ENCODE peak calls at places on chromosomes 2 and 18, in eight cellular contexts. One of them, this sample, is unnamed.

GRCh38 chr18:36187826-36188721 is 777 bp downstream of the MOCOS start:
- DNase-seq in psoas muscle: peak; percentile 90
- DNase-seq in naive thymus-derived CD4-positive, alpha-beta T cell: no peak
- DNase-seq in colonic mucosa: peak; percentile 40
- DNase-seq in brain microvascular endothelial cell: no peak
- DNase-seq in CD4-positive, alpha-beta memory T cell: no peak
- DNase-seq in GM23248: peak; percentile 91
- DNase-seq in AG04450: no peak
- DNase-seq in this sample: no peak

GRCh38 chr2:137977790-137978189 is 13.5 kb downstream of the HNMT start:
- DNase-seq in brain microvascular endothelial cell: no peak
- DNase-seq in naive thymus-derived CD4-positive, alpha-beta T cell: no peak
- DNase-seq in CD4-positive, alpha-beta memory T cell: no peak
- DNase-seq in psoas muscle: no peak
- DNase-seq in AG04450: no peak
- DNase-seq in colonic mucosa: no peak
- DNase-seq in GM23248: no peak
- DNase-seq in this sample: no peak

GRCh38 chr2:54396107-54396506 is 60.0 kb upstream of the SPTBN1 start:
- DNase-seq in CD4-positive, alpha-beta memory T cell: no peak
- DNase-seq in AG04450: peak; percentile 24
- DNase-seq in psoas muscle: no peak
- DNase-seq in naive thymus-derived CD4-positive, alpha-beta T cell: no peak
- DNase-seq in brain microvascular endothelial cell: peak; percentile 31
- DNase-seq in colonic mucosa: no peak
- DNase-seq in GM23248: peak; percentile 65
- DNase-seq in this sample: no peak

GRCh38 chr2:75064691-75065396 is 106.4 kb downstream of the POLE4 start:
- DNase-seq in GM23248: peak; percentile 62
- DNase-seq in CD4-positive, alpha-beta memory T cell: peak; percentile 22
- DNase-seq in AG04450: no peak
- DNase-seq in naive thymus-derived CD4-positive, alpha-beta T cell: peak; percentile 36
- DNase-seq in brain microvascular endothelial cell: peak; percentile 60
- DNase-seq in colonic mucosa: peak; percentile 57
- DNase-seq in psoas muscle: peak; percentile 67
- DNase-seq in this sample: no peak

GRCh38 chr2:112065966-112066365 is 10.9 kb downstream of the TMEM87B start:
- DNase-seq in CD4-positive, alpha-beta memory T cell: no peak
- DNase-seq in AG04450: peak; percentile 67
- DNase-seq in GM23248: peak; percentile 80
- DNase-seq in naive thymus-derived CD4-positive, alpha-beta T cell: no peak
- DNase-seq in colonic mucosa: no peak
- DNase-seq in psoas muscle: no peak
- DNase-seq in brain microvascular endothelial cell: peak; percentile 30
- DNase-seq in this sample: no peak

GRCh38 chr2:171160119-171160629 is 519 bp downstream of the TLK1 start:
- DNase-seq in psoas muscle: peak; percentile 82
- DNase-seq in brain microvascular endothelial cell: peak; percentile 41
- DNase-seq in colonic mucosa: peak; percentile 67
- DNase-seq in naive thymus-derived CD4-positive, alpha-beta T cell: peak; percentile 71
- DNase-seq in GM23248: peak; percentile 86
- DNase-seq in AG04450: no peak
- DNase-seq in CD4-positive, alpha-beta memory T cell: no peak
- DNase-seq in this sample: no peak

GRCh38 chr2:190718652-190719526 is 70.0 kb downstream of the NAB1 start:
- DNase-seq in GM23248: peak; percentile 75
- DNase-seq in CD4-positive, alpha-beta memory T cell: no peak
- DNase-seq in naive thymus-derived CD4-positive, alpha-beta T cell: no peak
- DNase-seq in brain microvascular endothelial cell: peak; percentile 66
- DNase-seq in psoas muscle: peak; percentile 59
- DNase-seq in colonic mucosa: peak; percentile 19
- DNase-seq in AG04450: peak; percentile 18
- DNase-seq in this sample: no peak

GRCh38 chr2:230881840-230882239 is 17.1 kb downstream of the ITM2C start:
- DNase-seq in AG04450: no peak
- DNase-seq in brain microvascular endothelial cell: no peak
- DNase-seq in psoas muscle: no peak
- DNase-seq in GM23248: no peak
- DNase-seq in CD4-positive, alpha-beta memory T cell: no peak
- DNase-seq in colonic mucosa: no peak
- DNase-seq in naive thymus-derived CD4-positive, alpha-beta T cell: no peak
- DNase-seq in this sample: no peak

GRCh38 chr2:232341061-232341738 is 37.4 kb upstream of the ALPP start:
- DNase-seq in AG04450: no peak
- DNase-seq in brain microvascular endothelial cell: no peak
- DNase-seq in CD4-positive, alpha-beta memory T cell: no peak
- DNase-seq in GM23248: no peak
- DNase-seq in naive thymus-derived CD4-positive, alpha-beta T cell: no peak
- DNase-seq in psoas muscle: no peak
- DNase-seq in colonic mucosa: no peak
- DNase-seq in this sample: no peak

GRCh38 chr2:44168684-44169154 is at the start of gene PPM1B:
- DNase-seq in colonic mucosa: peak; percentile 100
- DNase-seq in AG04450: no peak
- DNase-seq in naive thymus-derived CD4-positive, alpha-beta T cell: no peak
- DNase-seq in psoas muscle: peak; percentile 100
- DNase-seq in brain microvascular endothelial cell: no peak
- DNase-seq in GM23248: no peak
- DNase-seq in CD4-positive, alpha-beta memory T cell: no peak
- DNase-seq in this sample: no peak

GRCh38 chr2:238434846-238435751 is 8.4 kb downstream of the ASB1 start:
- DNase-seq in AG04450: no peak
- DNase-seq in CD4-positive, alpha-beta memory T cell: no peak
- DNase-seq in colonic mucosa: no peak
- DNase-seq in naive thymus-derived CD4-positive, alpha-beta T cell: no peak
- DNase-seq in psoas muscle: no peak
- DNase-seq in GM23248: no peak
- DNase-seq in brain microvascular endothelial cell: peak; percentile 49
- DNase-seq in this sample: no peak

GRCh38 chr2:147523415-147523814 is 321.4 kb upstream of the ACVR2A start:
- DNase-seq in colonic mucosa: no peak
- DNase-seq in CD4-positive, alpha-beta memory T cell: no peak
- DNase-seq in GM23248: no peak
- DNase-seq in AG04450: no peak
- DNase-seq in naive thymus-derived CD4-positive, alpha-beta T cell: no peak
- DNase-seq in psoas muscle: no peak
- DNase-seq in brain microvascular endothelial cell: no peak
- DNase-seq in this sample: no peak

GRCh38 chr2:227890495-227891079 is 19.2 kb downstream of the DAW1 start:
- DNase-seq in AG04450: peak; percentile 10
- DNase-seq in psoas muscle: no peak
- DNase-seq in naive thymus-derived CD4-positive, alpha-beta T cell: peak; percentile 16
- DNase-seq in brain microvascular endothelial cell: no peak
- DNase-seq in GM23248: peak; percentile 68
- DNase-seq in colonic mucosa: no peak
- DNase-seq in CD4-positive, alpha-beta memory T cell: peak; percentile 11
- DNase-seq in this sample: no peak

GRCh38 chr2:113799375-113799774 is 42.9 kb upstream of the SLC35F5 start:
- DNase-seq in AG04450: no peak
- DNase-seq in CD4-positive, alpha-beta memory T cell: no peak
- DNase-seq in GM23248: peak; percentile 63
- DNase-seq in naive thymus-derived CD4-positive, alpha-beta T cell: no peak
- DNase-seq in colonic mucosa: no peak
- DNase-seq in brain microvascular endothelial cell: no peak
- DNase-seq in psoas muscle: no peak
- DNase-seq in this sample: no peak

GRCh38 chr2:33762636-33763035 is 163.5 kb upstream of the FAM98A start:
- DNase-seq in AG04450: no peak
- DNase-seq in naive thymus-derived CD4-positive, alpha-beta T cell: no peak
- DNase-seq in psoas muscle: no peak
- DNase-seq in GM23248: no peak
- DNase-seq in colonic mucosa: no peak
- DNase-seq in CD4-positive, alpha-beta memory T cell: no peak
- DNase-seq in brain microvascular endothelial cell: no peak
- DNase-seq in this sample: no peak

GRCh38 chr2:213834331-213834730 is 550.1 kb downstream of the SPAG16 start:
- DNase-seq in AG04450: peak; percentile 56
- DNase-seq in brain microvascular endothelial cell: peak; percentile 58
- DNase-seq in naive thymus-derived CD4-positive, alpha-beta T cell: no peak
- DNase-seq in colonic mucosa: no peak
- DNase-seq in GM23248: peak; percentile 88
- DNase-seq in CD4-positive, alpha-beta memory T cell: no peak
- DNase-seq in psoas muscle: no peak
- DNase-seq in this sample: no peak

GRCh38 chr18:58447342-58448190 is 181.3 kb downstream of the ALPK2 start:
- DNase-seq in naive thymus-derived CD4-positive, alpha-beta T cell: no peak
- DNase-seq in colonic mucosa: no peak
- DNase-seq in AG04450: no peak
- DNase-seq in psoas muscle: no peak
- DNase-seq in brain microvascular endothelial cell: no peak
- DNase-seq in GM23248: peak; percentile 26
- DNase-seq in CD4-positive, alpha-beta memory T cell: no peak
- DNase-seq in this sample: no peak

GRCh38 chr2:226411727-226412360 is 387.8 kb downstream of the IRS1 start:
- DNase-seq in GM23248: peak; percentile 42
- DNase-seq in psoas muscle: no peak
- DNase-seq in AG04450: no peak
- DNase-seq in naive thymus-derived CD4-positive, alpha-beta T cell: no peak
- DNase-seq in colonic mucosa: peak; percentile 58
- DNase-seq in CD4-positive, alpha-beta memory T cell: no peak
- DNase-seq in brain microvascular endothelial cell: no peak
- DNase-seq in this sample: no peak

GRCh38 chr2:233087725-233088124 is 27.6 kb downstream of the INPP5D start:
- DNase-seq in AG04450: no peak
- DNase-seq in naive thymus-derived CD4-positive, alpha-beta T cell: no peak
- DNase-seq in GM23248: no peak
- DNase-seq in CD4-positive, alpha-beta memory T cell: no peak
- DNase-seq in brain microvascular endothelial cell: no peak
- DNase-seq in psoas muscle: no peak
- DNase-seq in colonic mucosa: no peak
- DNase-seq in this sample: no peak

DNA sequence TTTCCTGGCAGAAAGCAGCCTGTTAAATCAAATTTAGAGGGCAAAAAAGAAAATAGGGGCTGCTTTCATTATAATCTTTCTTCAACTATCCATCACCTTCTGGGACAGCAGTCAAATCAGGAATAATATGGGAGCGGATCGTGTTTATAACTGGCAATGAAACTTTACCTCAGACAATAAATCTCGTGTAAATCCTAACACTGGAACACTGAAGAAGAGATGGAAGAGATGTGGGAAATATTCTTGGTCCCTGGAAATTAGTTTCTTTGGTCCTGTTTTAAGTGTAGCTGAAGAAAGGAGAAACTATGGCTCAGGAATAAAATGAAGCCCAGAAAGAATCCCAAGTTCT is 77.6 kb upstream of the SERTAD2 start:
- DNase-seq in GM23248: no peak
- DNase-seq in CD4-positive, alpha-beta memory T cell: no peak
- DNase-seq in psoas muscle: no peak
- DNase-seq in naive thymus-derived CD4-positive, alpha-beta T cell: no peak
- DNase-seq in AG04450: no peak
- DNase-seq in colonic mucosa: no peak
- DNase-seq in brain microvascular endothelial cell: no peak
- DNase-seq in this sample: no peak
- H3K27ac ChIP-seq in GM23248: peak overlapping the region; percentile 74
- H3K27ac ChIP-seq in CD4-positive, alpha-beta memory T cell: peak overlapping the region; percentile 72
- H3K27ac ChIP-seq in psoas muscle: peak overlapping the region; percentile 60
- H3K27ac ChIP-seq in naive thymus-derived CD4-positive, alpha-beta T cell: peak overlapping the region; percentile 71
- H3K27ac ChIP-seq in AG04450: no peak overlapping the region
- H3K27ac ChIP-seq in colonic mucosa: peak overlapping the region; percentile 58
- H3K27ac ChIP-seq in brain microvascular endothelial cell: no peak overlapping the region
- H3K27ac ChIP-seq in this sample: peak overlapping the region; percentile 83

DNA sequence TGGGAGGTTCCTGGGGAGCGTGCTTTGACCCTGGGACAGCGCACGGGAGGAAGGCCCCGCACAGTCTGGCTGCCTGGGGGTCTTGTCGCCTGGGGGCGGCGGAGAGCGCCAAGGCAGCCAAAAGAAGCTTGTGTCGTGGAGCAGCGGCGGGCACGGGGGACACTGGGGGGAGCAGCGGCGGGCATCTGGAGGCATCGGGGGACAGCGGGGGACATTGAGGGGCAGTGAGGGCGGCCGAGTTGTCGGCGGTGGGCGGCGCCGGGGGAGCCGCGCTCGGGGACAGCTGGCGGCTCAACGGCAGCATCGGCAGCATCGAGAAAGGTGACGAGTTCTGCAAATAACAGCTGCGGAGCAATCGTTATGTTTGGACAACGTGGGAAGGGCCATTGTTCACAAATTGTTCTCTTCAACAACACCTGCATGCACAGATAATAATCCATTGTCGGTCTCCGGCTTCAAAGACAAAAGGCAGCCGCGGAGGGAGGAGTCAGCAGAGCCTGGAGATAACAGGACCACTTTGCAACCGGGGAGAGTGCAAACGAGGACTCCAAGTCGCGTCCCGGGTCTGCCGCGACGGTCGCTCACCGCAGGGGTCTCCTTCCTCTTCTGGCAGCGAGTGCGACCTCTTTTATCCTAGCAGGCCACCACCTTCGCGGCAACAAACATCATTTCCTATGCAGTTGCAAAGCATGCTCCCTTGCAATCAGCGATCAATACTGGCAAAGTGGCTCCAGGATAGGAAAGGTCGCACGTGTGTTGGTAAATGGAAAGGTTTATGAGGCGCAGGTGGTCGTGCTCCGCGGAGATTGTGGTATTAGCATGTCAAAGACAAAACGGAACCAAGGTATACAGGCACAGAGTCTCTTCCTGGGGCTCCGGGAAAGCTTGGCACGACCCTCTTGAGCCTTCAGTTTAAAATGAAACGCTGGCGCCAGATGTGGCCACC is 132.3 kb upstream of the DLX2 start:
- DNase-seq in psoas muscle: no peak
- DNase-seq in colonic mucosa: peak; percentile 75
- DNase-seq in CD4-positive, alpha-beta memory T cell: peak; percentile 28
- DNase-seq in GM23248: peak; percentile 39
- DNase-seq in naive thymus-derived CD4-positive, alpha-beta T cell: peak; percentile 50
- DNase-seq in AG04450: no peak
- DNase-seq in brain microvascular endothelial cell: no peak
- DNase-seq in this sample: no peak
- H3K27ac ChIP-seq in psoas muscle: no peak overlapping the region
- H3K27ac ChIP-seq in colonic mucosa: peak overlapping the region; percentile 13
- H3K27ac ChIP-seq in CD4-positive, alpha-beta memory T cell: no peak overlapping the region
- H3K27ac ChIP-seq in GM23248: no peak overlapping the region
- H3K27ac ChIP-seq in naive thymus-derived CD4-positive, alpha-beta T cell: no peak overlapping the region
- H3K27ac ChIP-seq in AG04450: no peak overlapping the region
- H3K27ac ChIP-seq in brain microvascular endothelial cell: no peak overlapping the region
- H3K27ac ChIP-seq in this sample: no peak overlapping the region

DNA sequence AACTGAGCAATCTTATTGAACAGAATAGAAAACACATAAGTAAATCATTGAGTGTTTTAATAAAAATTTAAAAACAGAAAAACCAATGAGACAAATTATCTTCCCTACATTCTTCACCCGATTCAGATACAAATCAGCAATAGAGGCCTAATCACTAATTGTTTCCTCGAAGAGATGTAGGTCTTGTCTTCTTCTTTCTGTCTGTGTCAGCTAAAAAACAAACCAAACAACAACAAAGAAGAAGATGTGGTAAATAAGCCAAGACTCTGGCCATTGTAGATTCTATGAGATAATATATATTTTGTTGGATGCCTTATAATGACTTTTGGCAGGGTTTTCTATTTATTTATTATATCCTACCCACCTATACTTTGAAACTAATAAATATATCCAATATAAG is 200.9 kb upstream of the FSIP2 start:
- DNase-seq in GM23248: no peak
- DNase-seq in brain microvascular endothelial cell: no peak
- DNase-seq in colonic mucosa: no peak
- DNase-seq in psoas muscle: no peak
- DNase-seq in naive thymus-derived CD4-positive, alpha-beta T cell: no peak
- DNase-seq in AG04450: no peak
- DNase-seq in CD4-positive, alpha-beta memory T cell: no peak
- DNase-seq in this sample: no peak
- H3K27ac ChIP-seq in GM23248: no peak overlapping the region
- H3K27ac ChIP-seq in brain microvascular endothelial cell: no peak overlapping the region
- H3K27ac ChIP-seq in colonic mucosa: no peak overlapping the region
- H3K27ac ChIP-seq in psoas muscle: no peak overlapping the region
- H3K27ac ChIP-seq in naive thymus-derived CD4-positive, alpha-beta T cell: no peak overlapping the region
- H3K27ac ChIP-seq in AG04450: no peak overlapping the region
- H3K27ac ChIP-seq in CD4-positive, alpha-beta memory T cell: no peak overlapping the region
- H3K27ac ChIP-seq in this sample: no peak overlapping the region

GRCh38 chr18:6570581-6571238 is 156.0 kb upstream of the L3MBTL4 start:
- DNase-seq in GM23248: no peak
- DNase-seq in psoas muscle: no peak
- DNase-seq in naive thymus-derived CD4-positive, alpha-beta T cell: no peak
- DNase-seq in AG04450: no peak
- DNase-seq in brain microvascular endothelial cell: no peak
- DNase-seq in CD4-positive, alpha-beta memory T cell: no peak
- DNase-seq in colonic mucosa: no peak
- DNase-seq in this sample: no peak
- H3K27ac ChIP-seq in GM23248: no peak overlapping the region
- H3K27ac ChIP-seq in psoas muscle: no peak overlapping the region
- H3K27ac ChIP-seq in naive thymus-derived CD4-positive, alpha-beta T cell: no peak overlapping the region
- H3K27ac ChIP-seq in AG04450: no peak overlapping the region
- H3K27ac ChIP-seq in brain microvascular endothelial cell: no peak overlapping the region
- H3K27ac ChIP-seq in CD4-positive, alpha-beta memory T cell: no peak overlapping the region
- H3K27ac ChIP-seq in colonic mucosa: no peak overlapping the region
- H3K27ac ChIP-seq in this sample: no peak overlapping the region

This sample was measured in vagina.